ENCODE peak calls at places on chromosomes 16 and 17, in ten cellular contexts. One of them, this sample, is unnamed.

GRCh38 chr16:81796585-81797346 is 17.7 kb downstream of the PLCG2 start:
- DNase-seq in transverse colon: no peak
- DNase-seq in GM23248: peak; percentile 7
- DNase-seq in prostate gland: no peak
- DNase-seq in heart right ventricle: no peak
- DNase-seq in ovary: no peak
- DNase-seq in left ventricle myocardium inferior: no peak
- DNase-seq in body of pancreas: no peak
- DNase-seq in Peyer's patch: no peak
- DNase-seq in upper lobe of left lung: no peak
- DNase-seq in this sample: no peak

GRCh38 chr17:8696951-8697745 is 47.5 kb downstream of the CCDC42 start:
- DNase-seq in transverse colon: no peak
- DNase-seq in GM23248: no peak
- DNase-seq in prostate gland: no peak
- DNase-seq in heart right ventricle: no peak
- DNase-seq in ovary: peak; percentile 84
- DNase-seq in left ventricle myocardium inferior: no peak
- DNase-seq in body of pancreas: peak; percentile 23
- DNase-seq in Peyer's patch: no peak
- DNase-seq in upper lobe of left lung: peak; percentile 53
- DNase-seq in this sample: no peak

GRCh38 chr16:70018254-70018653 is 67.1 kb downstream of the CLEC18A start:
- DNase-seq in transverse colon: peak; percentile 23
- DNase-seq in GM23248: peak; percentile 10
- DNase-seq in prostate gland: peak; percentile 5
- DNase-seq in heart right ventricle: no peak
- DNase-seq in ovary: no peak
- DNase-seq in left ventricle myocardium inferior: no peak
- DNase-seq in body of pancreas: peak; percentile 31
- DNase-seq in Peyer's patch: peak; percentile 59
- DNase-seq in upper lobe of left lung: no peak
- DNase-seq in this sample: no peak

GRCh38 chr17:13114601-13115024 is 96.8 kb upstream of the ELAC2 start:
- DNase-seq in transverse colon: no peak
- DNase-seq in GM23248: peak; percentile 83
- DNase-seq in prostate gland: no peak
- DNase-seq in heart right ventricle: peak; percentile 31
- DNase-seq in ovary: peak; percentile 46
- DNase-seq in left ventricle myocardium inferior: peak; percentile 19
- DNase-seq in body of pancreas: peak; percentile 5
- DNase-seq in Peyer's patch: no peak
- DNase-seq in upper lobe of left lung: peak; percentile 34
- DNase-seq in this sample: peak; percentile 19

GRCh38 chr16:54054237-54054780 is 232.3 kb downstream of the IRX3 start:
- DNase-seq in transverse colon: no peak
- DNase-seq in GM23248: no peak
- DNase-seq in prostate gland: no peak
- DNase-seq in heart right ventricle: no peak
- DNase-seq in ovary: no peak
- DNase-seq in left ventricle myocardium inferior: no peak
- DNase-seq in body of pancreas: no peak
- DNase-seq in Peyer's patch: no peak
- DNase-seq in upper lobe of left lung: no peak
- DNase-seq in this sample: no peak

GRCh38 chr17:6831662-6832263 is at the start of gene TEKT1:
- DNase-seq in transverse colon: peak; percentile 65
- DNase-seq in GM23248: peak; percentile 74
- DNase-seq in prostate gland: peak; percentile 57
- DNase-seq in heart right ventricle: peak; percentile 68
- DNase-seq in ovary: peak; percentile 53
- DNase-seq in left ventricle myocardium inferior: peak; percentile 64
- DNase-seq in body of pancreas: peak; percentile 90
- DNase-seq in Peyer's patch: peak; percentile 83
- DNase-seq in upper lobe of left lung: peak; percentile 84
- DNase-seq in this sample: peak; percentile 55

GRCh38 chr17:50147841-50148225 is 2.6 kb downstream of the PPP1R9B start:
- DNase-seq in transverse colon: peak; percentile 43
- DNase-seq in GM23248: peak; percentile 66
- DNase-seq in prostate gland: no peak
- DNase-seq in heart right ventricle: no peak
- DNase-seq in ovary: peak; percentile 69
- DNase-seq in left ventricle myocardium inferior: no peak
- DNase-seq in body of pancreas: peak; percentile 51
- DNase-seq in Peyer's patch: peak; percentile 74
- DNase-seq in upper lobe of left lung: no peak
- DNase-seq in this sample: no peak

GRCh38 chr17:17691468-17692263 is 10.4 kb downstream of the RAI1 start:
- DNase-seq in transverse colon: no peak
- DNase-seq in GM23248: no peak
- DNase-seq in prostate gland: no peak
- DNase-seq in heart right ventricle: peak; percentile 47
- DNase-seq in ovary: peak; percentile 54
- DNase-seq in left ventricle myocardium inferior: no peak
- DNase-seq in body of pancreas: peak; percentile 41
- DNase-seq in Peyer's patch: no peak
- DNase-seq in upper lobe of left lung: no peak
- DNase-seq in this sample: no peak

GRCh38 chr16:68800257-68800875 is 43.0 kb upstream of the TANGO6 start:
- DNase-seq in transverse colon: peak; percentile 65
- DNase-seq in GM23248: peak; percentile 79
- DNase-seq in prostate gland: peak; percentile 83
- DNase-seq in heart right ventricle: no peak
- DNase-seq in ovary: peak; percentile 68
- DNase-seq in left ventricle myocardium inferior: no peak
- DNase-seq in body of pancreas: peak; percentile 77
- DNase-seq in Peyer's patch: peak; percentile 72
- DNase-seq in upper lobe of left lung: no peak
- DNase-seq in this sample: peak; percentile 64

GRCh38 chr17:79196913-79197312 is 122.3 kb downstream of the ENGASE start:
- DNase-seq in transverse colon: no peak
- DNase-seq in GM23248: no peak
- DNase-seq in prostate gland: no peak
- DNase-seq in heart right ventricle: no peak
- DNase-seq in ovary: no peak
- DNase-seq in left ventricle myocardium inferior: no peak
- DNase-seq in body of pancreas: no peak
- DNase-seq in Peyer's patch: no peak
- DNase-seq in upper lobe of left lung: no peak
- DNase-seq in this sample: no peak

GRCh38 chr16:73427177-73427576 is 379.2 kb upstream of the ZFHX3 start:
- DNase-seq in transverse colon: no peak
- DNase-seq in GM23248: no peak
- DNase-seq in prostate gland: no peak
- DNase-seq in heart right ventricle: no peak
- DNase-seq in ovary: no peak
- DNase-seq in left ventricle myocardium inferior: no peak
- DNase-seq in body of pancreas: no peak
- DNase-seq in Peyer's patch: no peak
- DNase-seq in upper lobe of left lung: no peak
- DNase-seq in this sample: no peak

GRCh38 chr17:42002792-42003301 is 14.4 kb downstream of the DNAJC7 start:
- DNase-seq in transverse colon: no peak
- DNase-seq in GM23248: peak; percentile 48
- DNase-seq in prostate gland: no peak
- DNase-seq in heart right ventricle: no peak
- DNase-seq in ovary: no peak
- DNase-seq in left ventricle myocardium inferior: no peak
- DNase-seq in body of pancreas: no peak
- DNase-seq in Peyer's patch: no peak
- DNase-seq in upper lobe of left lung: no peak
- DNase-seq in this sample: no peak

GRCh38 chr17:3532859-3533142 is 24.8 kb downstream of the TRPV3 start:
- DNase-seq in transverse colon: no peak
- DNase-seq in GM23248: no peak
- DNase-seq in prostate gland: no peak
- DNase-seq in heart right ventricle: no peak
- DNase-seq in ovary: no peak
- DNase-seq in left ventricle myocardium inferior: no peak
- DNase-seq in body of pancreas: no peak
- DNase-seq in Peyer's patch: no peak
- DNase-seq in upper lobe of left lung: no peak
- DNase-seq in this sample: no peak

GRCh38 chr17:33932996-33933395 is 322.1 kb upstream of the CCL2 start:
- DNase-seq in transverse colon: no peak
- DNase-seq in GM23248: no peak
- DNase-seq in prostate gland: no peak
- DNase-seq in heart right ventricle: no peak
- DNase-seq in ovary: no peak
- DNase-seq in left ventricle myocardium inferior: no peak
- DNase-seq in body of pancreas: no peak
- DNase-seq in Peyer's patch: no peak
- DNase-seq in upper lobe of left lung: no peak
- DNase-seq in this sample: no peak

GRCh38 chr16:49365711-49366509 is 7.7 kb upstream of the C16orf78 start:
- DNase-seq in transverse colon: no peak
- DNase-seq in GM23248: no peak
- DNase-seq in prostate gland: no peak
- DNase-seq in heart right ventricle: no peak
- DNase-seq in ovary: no peak
- DNase-seq in left ventricle myocardium inferior: no peak
- DNase-seq in body of pancreas: no peak
- DNase-seq in Peyer's patch: no peak
- DNase-seq in upper lobe of left lung: no peak
- DNase-seq in this sample: no peak

DNA sequence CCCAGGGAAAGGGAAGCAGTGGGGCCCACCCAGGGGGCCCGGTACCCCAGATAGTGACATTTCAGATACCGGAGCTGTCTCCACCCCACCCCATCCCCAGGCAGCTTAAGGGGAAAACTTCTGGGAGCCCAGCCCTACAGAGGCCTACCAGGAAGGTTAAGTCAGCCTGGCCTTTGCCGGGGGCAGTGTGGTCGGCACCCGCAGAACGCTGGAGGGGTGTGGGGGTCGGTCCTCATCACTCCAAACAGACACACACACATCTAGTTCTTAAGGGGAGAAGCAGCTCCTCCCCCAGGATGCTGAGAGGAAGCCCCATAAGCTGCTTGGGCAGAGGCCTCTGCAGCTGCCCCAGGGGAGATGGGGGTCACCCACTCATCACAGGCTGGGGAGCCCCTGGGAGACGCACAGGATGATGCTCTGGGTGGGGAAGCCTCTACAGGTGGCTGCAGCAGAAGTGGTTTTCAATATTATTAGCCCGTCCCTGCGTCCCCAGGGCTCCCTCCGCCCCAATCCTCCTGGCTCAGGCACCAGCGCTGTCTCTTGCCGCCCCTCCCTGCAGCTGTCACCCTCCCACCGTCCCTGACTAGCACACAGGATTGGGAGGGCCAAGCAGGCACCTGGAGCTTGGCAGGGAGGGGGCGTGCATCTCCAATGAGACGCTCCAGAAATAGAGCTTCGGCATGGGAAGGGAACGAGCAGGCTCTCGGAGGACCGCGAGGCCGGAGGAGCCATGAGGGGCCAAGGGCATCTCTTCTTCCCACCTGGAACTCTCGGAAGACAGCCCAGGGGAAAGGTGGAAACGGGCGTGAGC is 1.4 kb upstream of the ABR start:
- DNase-seq in transverse colon: no peak
- DNase-seq in GM23248: no peak
- DNase-seq in prostate gland: no peak
- DNase-seq in heart right ventricle: no peak
- DNase-seq in ovary: no peak
- DNase-seq in left ventricle myocardium inferior: no peak
- DNase-seq in body of pancreas: no peak
- DNase-seq in Peyer's patch: peak; percentile 78
- DNase-seq in upper lobe of left lung: peak; percentile 68
- DNase-seq in this sample: no peak
- H3K4me3 ChIP-seq in transverse colon: no peak overlapping the region
- H3K4me3 ChIP-seq in GM23248: no peak overlapping the region
- H3K4me3 ChIP-seq in prostate gland: no peak overlapping the region
- H3K4me3 ChIP-seq in heart right ventricle: no peak overlapping the region
- H3K4me3 ChIP-seq in ovary: no peak overlapping the region
- H3K4me3 ChIP-seq in left ventricle myocardium inferior: no peak overlapping the region
- H3K4me3 ChIP-seq in body of pancreas: no peak overlapping the region
- H3K4me3 ChIP-seq in Peyer's patch: no peak overlapping the region
- H3K4me3 ChIP-seq in upper lobe of left lung: no peak overlapping the region
- H3K4me3 ChIP-seq in this sample: no peak overlapping the region

GRCh38 chr16:15648135-15648730 is 1.8 kb upstream of the NDE1 start:
- DNase-seq in transverse colon: no peak
- DNase-seq in GM23248: no peak
- DNase-seq in prostate gland: no peak
- DNase-seq in heart right ventricle: no peak
- DNase-seq in ovary: no peak
- DNase-seq in left ventricle myocardium inferior: no peak
- DNase-seq in body of pancreas: no peak
- DNase-seq in Peyer's patch: no peak
- DNase-seq in upper lobe of left lung: no peak
- DNase-seq in this sample: no peak
- H3K4me1 ChIP-seq in transverse colon: peaks cover 49% of the 10 kb centered on the region
- H3K4me1 ChIP-seq in GM23248: peaks cover 37% of the 10 kb centered on the region
- H3K4me1 ChIP-seq in prostate gland: no peaks in the 10 kb centered on the region
- H3K4me1 ChIP-seq in heart right ventricle: peaks cover 13% of the 10 kb centered on the region
- H3K4me1 ChIP-seq in ovary: peaks cover 4% of the 10 kb centered on the region
- H3K4me1 ChIP-seq in left ventricle myocardium inferior: peaks cover 46% of the 10 kb centered on the region
- H3K4me1 ChIP-seq in body of pancreas: peaks cover 14% of the 10 kb centered on the region
- H3K4me1 ChIP-seq in Peyer's patch: peaks cover 2% of the 10 kb centered on the region
- H3K4me1 ChIP-seq in upper lobe of left lung: peaks cover 28% of the 10 kb centered on the region
- H3K4me1 ChIP-seq in this sample: peaks cover 4% of the 10 kb centered on the region

GRCh38 chr17:16439303-16439791 is 24.0 kb downstream of the TRPV2 start:
- DNase-seq in transverse colon: no peak
- DNase-seq in GM23248: peak; percentile 48
- DNase-seq in prostate gland: no peak
- DNase-seq in heart right ventricle: no peak
- DNase-seq in ovary: no peak
- DNase-seq in left ventricle myocardium inferior: no peak
- DNase-seq in body of pancreas: no peak
- DNase-seq in Peyer's patch: peak; percentile 54
- DNase-seq in upper lobe of left lung: no peak
- DNase-seq in this sample: peak; percentile 42
- H3K4me3 ChIP-seq in transverse colon: peak overlapping the region; percentile 63
- H3K4me3 ChIP-seq in GM23248: peak overlapping the region; percentile 99
- H3K4me3 ChIP-seq in prostate gland: peak overlapping the region; percentile 67
- H3K4me3 ChIP-seq in heart right ventricle: peak overlapping the region; percentile 66
- H3K4me3 ChIP-seq in ovary: peak overlapping the region; percentile 63
- H3K4me3 ChIP-seq in left ventricle myocardium inferior: peak overlapping the region; percentile 98
- H3K4me3 ChIP-seq in body of pancreas: peak overlapping the region; percentile 89
- H3K4me3 ChIP-seq in Peyer's patch: peak overlapping the region; percentile 86
- H3K4me3 ChIP-seq in upper lobe of left lung: peak overlapping the region; percentile 62
- H3K4me3 ChIP-seq in this sample: peak overlapping the region; percentile 98

DNA sequence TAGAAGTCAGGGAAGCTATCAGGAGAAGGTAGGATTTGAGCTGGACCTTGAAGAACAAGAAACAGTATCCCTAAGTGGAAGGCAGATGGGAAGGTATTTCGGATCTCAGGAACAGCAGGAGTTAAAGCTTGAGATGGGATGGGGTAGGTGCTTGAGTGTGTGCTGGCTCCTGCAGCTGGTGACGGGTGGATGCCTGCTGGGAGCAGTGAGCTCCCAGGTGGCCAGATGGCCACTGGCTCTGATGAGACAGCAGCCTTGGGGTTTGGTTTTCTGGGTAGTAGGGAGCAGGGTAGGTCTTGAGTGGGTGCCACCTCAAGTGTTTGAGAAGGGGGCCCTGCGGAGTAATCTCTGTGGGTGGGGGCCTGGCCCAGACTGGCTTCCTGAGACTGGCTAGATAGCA is 10.3 kb downstream of the EPN2 start:
- DNase-seq in transverse colon: no peak
- DNase-seq in GM23248: no peak
- DNase-seq in prostate gland: no peak
- DNase-seq in heart right ventricle: no peak
- DNase-seq in ovary: no peak
- DNase-seq in left ventricle myocardium inferior: no peak
- DNase-seq in body of pancreas: no peak
- DNase-seq in Peyer's patch: peak; percentile 21
- DNase-seq in upper lobe of left lung: no peak
- DNase-seq in this sample: no peak
- H3K4me1 ChIP-seq in transverse colon: peaks cover 49% of the 10 kb centered on the region
- H3K4me1 ChIP-seq in GM23248: peaks cover 41% of the 10 kb centered on the region
- H3K4me1 ChIP-seq in prostate gland: peaks cover 41% of the 10 kb centered on the region
- H3K4me1 ChIP-seq in heart right ventricle: peaks cover 79% of the 10 kb centered on the region
- H3K4me1 ChIP-seq in ovary: peaks cover 30% of the 10 kb centered on the region
- H3K4me1 ChIP-seq in left ventricle myocardium inferior: peaks cover 100% of the 10 kb centered on the region
- H3K4me1 ChIP-seq in body of pancreas: peaks cover 47% of the 10 kb centered on the region
- H3K4me1 ChIP-seq in Peyer's patch: no peaks in the 10 kb centered on the region
- H3K4me1 ChIP-seq in upper lobe of left lung: peaks cover 43% of the 10 kb centered on the region
- H3K4me1 ChIP-seq in this sample: no peaks in the 10 kb centered on the region